ENCODE peak calls at places on chromosome 18, in six cellular contexts. One of them, this sample, is unnamed.

GRCh38 chr18:26868968-26869586 is 3.6 kb upstream of the AQP4 start:
- DNase-seq in ascending aorta: no peak
- DNase-seq in CD4-positive, alpha-beta T cell: no peak
- DNase-seq in Karpas-422: no peak
- DNase-seq in endodermal cell: no peak
- DNase-seq in tibial artery: no peak
- DNase-seq in this sample: no peak

GRCh38 chr18:62808116-62808515 is 92.8 kb downstream of the PHLPP1 start:
- DNase-seq in Karpas-422: no peak
- DNase-seq in endodermal cell: no peak
- DNase-seq in CD4-positive, alpha-beta T cell: no peak
- DNase-seq in ascending aorta: no peak
- DNase-seq in tibial artery: no peak
- DNase-seq in this sample: no peak

GRCh38 chr18:34870916-34871315 is 160.8 kb downstream of the DTNA start:
- DNase-seq in endodermal cell: no peak
- DNase-seq in Karpas-422: no peak
- DNase-seq in CD4-positive, alpha-beta T cell: no peak
- DNase-seq in ascending aorta: no peak
- DNase-seq in tibial artery: no peak
- DNase-seq in this sample: no peak

GRCh38 chr18:76445275-76445674 is 49.8 kb downstream of the ZNF516 start:
- DNase-seq in endodermal cell: no peak
- DNase-seq in tibial artery: no peak
- DNase-seq in ascending aorta: no peak
- DNase-seq in CD4-positive, alpha-beta T cell: no peak
- DNase-seq in Karpas-422: no peak
- DNase-seq in this sample: peak; percentile 53

GRCh38 chr18:1760901-1761300 is 810.4 kb downstream of the METTL4 start:
- DNase-seq in tibial artery: no peak
- DNase-seq in endodermal cell: no peak
- DNase-seq in ascending aorta: no peak
- DNase-seq in CD4-positive, alpha-beta T cell: no peak
- DNase-seq in Karpas-422: no peak
- DNase-seq in this sample: no peak

GRCh38 chr18:23981369-23981768 is 33.2 kb upstream of the TTC39C start:
- DNase-seq in endodermal cell: no peak
- DNase-seq in CD4-positive, alpha-beta T cell: no peak
- DNase-seq in tibial artery: no peak
- DNase-seq in ascending aorta: no peak
- DNase-seq in Karpas-422: no peak
- DNase-seq in this sample: no peak

GRCh38 chr18:72973831-72974230 is 106.0 kb upstream of the NETO1 start:
- DNase-seq in CD4-positive, alpha-beta T cell: no peak
- DNase-seq in ascending aorta: no peak
- DNase-seq in tibial artery: no peak
- DNase-seq in Karpas-422: no peak
- DNase-seq in endodermal cell: no peak
- DNase-seq in this sample: no peak

GRCh38 chr18:7897119-7897518 is 330.0 kb downstream of the PTPRM start:
- DNase-seq in CD4-positive, alpha-beta T cell: no peak
- DNase-seq in ascending aorta: peak; percentile 66
- DNase-seq in Karpas-422: no peak
- DNase-seq in tibial artery: peak; percentile 37
- DNase-seq in endodermal cell: no peak
- DNase-seq in this sample: no peak

GRCh38 chr18:48675912-48676311 is 137.1 kb downstream of the CTIF start:
- DNase-seq in CD4-positive, alpha-beta T cell: no peak
- DNase-seq in ascending aorta: no peak
- DNase-seq in Karpas-422: no peak
- DNase-seq in tibial artery: peak; percentile 26
- DNase-seq in endodermal cell: no peak
- DNase-seq in this sample: no peak

GRCh38 chr18:62073882-62074281 is 113.0 kb downstream of the PIGN start:
- DNase-seq in Karpas-422: no peak
- DNase-seq in tibial artery: no peak
- DNase-seq in ascending aorta: no peak
- DNase-seq in CD4-positive, alpha-beta T cell: no peak
- DNase-seq in endodermal cell: no peak
- DNase-seq in this sample: no peak

GRCh38 chr18:47263197-47263827 is 11.9 kb upstream of the SKOR2 start:
- DNase-seq in ascending aorta: no peak
- DNase-seq in CD4-positive, alpha-beta T cell: no peak
- DNase-seq in endodermal cell: peak; percentile 89
- DNase-seq in Karpas-422: no peak
- DNase-seq in tibial artery: no peak
- DNase-seq in this sample: no peak

GRCh38 chr18:25233582-25234362 is 118.2 kb downstream of the ZNF521 start:
- DNase-seq in Karpas-422: no peak
- DNase-seq in CD4-positive, alpha-beta T cell: no peak
- DNase-seq in tibial artery: no peak
- DNase-seq in ascending aorta: no peak
- DNase-seq in endodermal cell: no peak
- DNase-seq in this sample: no peak

GRCh38 chr18:10064267-10064666 is 150.5 kb downstream of the VAPA start:
- DNase-seq in Karpas-422: no peak
- DNase-seq in ascending aorta: no peak
- DNase-seq in CD4-positive, alpha-beta T cell: no peak
- DNase-seq in tibial artery: no peak
- DNase-seq in endodermal cell: no peak
- DNase-seq in this sample: no peak

GRCh38 chr18:11905613-11906012 is 2.5 kb downstream of the MPPE1 start:
- DNase-seq in ascending aorta: no peak
- DNase-seq in Karpas-422: no peak
- DNase-seq in tibial artery: no peak
- DNase-seq in CD4-positive, alpha-beta T cell: no peak
- DNase-seq in endodermal cell: peak; percentile 58
- DNase-seq in this sample: no peak

GRCh38 chr18:47909484-47909883 is 21.0 kb downstream of the SMAD2 start:
- DNase-seq in tibial artery: no peak
- DNase-seq in Karpas-422: no peak
- DNase-seq in endodermal cell: no peak
- DNase-seq in CD4-positive, alpha-beta T cell: no peak
- DNase-seq in ascending aorta: no peak
- DNase-seq in this sample: peak; percentile 28

GRCh38 chr18:2898131-2898640 is 51.4 kb downstream of the EMILIN2 start:
- DNase-seq in tibial artery: no peak
- DNase-seq in endodermal cell: peak; percentile 68
- DNase-seq in ascending aorta: peak; percentile 63
- DNase-seq in CD4-positive, alpha-beta T cell: no peak
- DNase-seq in Karpas-422: no peak
- DNase-seq in this sample: peak; percentile 47

GRCh38 chr18:76522104-76522503 is 27.1 kb upstream of the ZNF516 start:
- DNase-seq in endodermal cell: peak; percentile 76
- DNase-seq in ascending aorta: no peak
- DNase-seq in tibial artery: no peak
- DNase-seq in Karpas-422: no peak
- DNase-seq in CD4-positive, alpha-beta T cell: no peak
- DNase-seq in this sample: peak; percentile 40

GRCh38 chr18:9735879-9736278 is 27.8 kb downstream of the RAB31 start:
- DNase-seq in CD4-positive, alpha-beta T cell: no peak
- DNase-seq in tibial artery: no peak
- DNase-seq in Karpas-422: no peak
- DNase-seq in endodermal cell: no peak
- DNase-seq in ascending aorta: no peak
- DNase-seq in this sample: no peak

GRCh38 chr18:11747731-11748130 is 58.7 kb downstream of the GNAL start:
- DNase-seq in endodermal cell: no peak
- DNase-seq in CD4-positive, alpha-beta T cell: no peak
- DNase-seq in ascending aorta: no peak
- DNase-seq in tibial artery: no peak
- DNase-seq in Karpas-422: no peak
- DNase-seq in this sample: no peak

GRCh38 chr18:3211236-3211992 is 8.4 kb downstream of the MYOM1 start:
- DNase-seq in Karpas-422: no peak
- DNase-seq in tibial artery: no peak
- DNase-seq in CD4-positive, alpha-beta T cell: no peak
- DNase-seq in endodermal cell: no peak
- DNase-seq in ascending aorta: no peak
- DNase-seq in this sample: peak; percentile 13

GRCh38 chr18:11937874-11938478 is 29.9 kb upstream of the MPPE1 start:
- DNase-seq in Karpas-422: peak; percentile 87
- DNase-seq in ascending aorta: peak; percentile 88
- DNase-seq in CD4-positive, alpha-beta T cell: peak; percentile 65
- DNase-seq in endodermal cell: peak; percentile 91
- DNase-seq in tibial artery: peak; percentile 79
- DNase-seq in this sample: peak; percentile 72

GRCh38 chr18:48642503-48642902 is 103.7 kb downstream of the CTIF start:
- DNase-seq in tibial artery: no peak
- DNase-seq in CD4-positive, alpha-beta T cell: no peak
- DNase-seq in endodermal cell: no peak
- DNase-seq in ascending aorta: no peak
- DNase-seq in Karpas-422: peak; percentile 28
- DNase-seq in this sample: no peak

GRCh38 chr18:58808349-58808748 is 56.3 kb upstream of the ZNF532 start:
- DNase-seq in ascending aorta: no peak
- DNase-seq in tibial artery: no peak
- DNase-seq in endodermal cell: peak; percentile 80
- DNase-seq in Karpas-422: no peak
- DNase-seq in CD4-positive, alpha-beta T cell: no peak
- DNase-seq in this sample: no peak

GRCh38 chr18:14905979-14906378 is 158.0 kb downstream of the ANKRD30B start:
- DNase-seq in ascending aorta: no peak
- DNase-seq in Karpas-422: no peak
- DNase-seq in endodermal cell: no peak
- DNase-seq in CD4-positive, alpha-beta T cell: no peak
- DNase-seq in tibial artery: no peak
- DNase-seq in this sample: no peak
- H3K9me3 ChIP-seq in ascending aorta: no peaks in the 10 kb centered on the region
- H3K9me3 ChIP-seq in Karpas-422: no peaks in the 10 kb centered on the region
- H3K9me3 ChIP-seq in endodermal cell: peaks cover 76% of the 10 kb centered on the region
- H3K9me3 ChIP-seq in CD4-positive, alpha-beta T cell: no peaks in the 10 kb centered on the region
- H3K9me3 ChIP-seq in tibial artery: no peaks in the 10 kb centered on the region
- H3K9me3 ChIP-seq in this sample: no peaks in the 10 kb centered on the region

GRCh38 chr18:78296152-78296551 is 683.5 kb upstream of the SALL3 start:
- DNase-seq in ascending aorta: no peak
- DNase-seq in Karpas-422: no peak
- DNase-seq in tibial artery: no peak
- DNase-seq in endodermal cell: no peak
- DNase-seq in CD4-positive, alpha-beta T cell: no peak
- DNase-seq in this sample: no peak

GRCh38 chr18:78295271-78295670 is 684.3 kb upstream of the SALL3 start:
- DNase-seq in tibial artery: no peak
- DNase-seq in Karpas-422: no peak
- DNase-seq in ascending aorta: no peak
- DNase-seq in endodermal cell: no peak
- DNase-seq in CD4-positive, alpha-beta T cell: no peak
- DNase-seq in this sample: no peak

GRCh38 chr18:78293516-78293915 is 686.1 kb upstream of the SALL3 start:
- DNase-seq in CD4-positive, alpha-beta T cell: no peak
- DNase-seq in endodermal cell: no peak
- DNase-seq in Karpas-422: no peak
- DNase-seq in ascending aorta: no peak
- DNase-seq in tibial artery: no peak
- DNase-seq in this sample: no peak

GRCh38 chr18:78293940-78294401 is 685.6 kb upstream of the SALL3 start:
- DNase-seq in CD4-positive, alpha-beta T cell: no peak
- DNase-seq in Karpas-422: no peak
- DNase-seq in tibial artery: no peak
- DNase-seq in ascending aorta: no peak
- DNase-seq in endodermal cell: peak; percentile 59
- DNase-seq in this sample: no peak

DNA sequence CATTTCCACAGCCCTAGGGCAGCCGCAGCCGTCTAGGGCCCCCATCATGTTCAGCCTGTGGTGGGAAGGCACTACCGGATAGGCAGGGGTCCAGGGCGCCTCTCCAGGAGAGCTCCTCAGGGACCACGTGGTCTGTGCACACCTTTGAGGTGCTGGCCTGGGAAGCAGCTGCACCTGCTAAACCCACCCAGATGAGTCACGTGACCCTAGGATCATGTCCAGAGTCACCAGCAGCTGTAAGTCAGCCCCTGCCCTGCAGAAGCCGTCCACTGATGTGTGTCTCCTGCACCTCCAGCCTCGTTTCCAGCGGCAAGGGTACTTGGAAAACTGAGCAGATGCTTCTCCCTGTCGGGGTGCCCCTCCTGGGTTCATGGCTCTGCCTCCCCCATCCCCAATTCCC is 682.6 kb upstream of the SALL3 start:
- DNase-seq in CD4-positive, alpha-beta T cell: no peak
- DNase-seq in endodermal cell: no peak
- DNase-seq in ascending aorta: no peak
- DNase-seq in Karpas-422: no peak
- DNase-seq in tibial artery: no peak
- DNase-seq in this sample: no peak
- H3K9me3 ChIP-seq in CD4-positive, alpha-beta T cell: no peaks in the 10 kb centered on the region
- H3K9me3 ChIP-seq in endodermal cell: no peaks in the 10 kb centered on the region
- H3K9me3 ChIP-seq in ascending aorta: no peaks in the 10 kb centered on the region
- H3K9me3 ChIP-seq in Karpas-422: no peaks in the 10 kb centered on the region
- H3K9me3 ChIP-seq in tibial artery: no peaks in the 10 kb centered on the region
- H3K9me3 ChIP-seq in this sample: no peaks in the 10 kb centered on the region

DNA sequence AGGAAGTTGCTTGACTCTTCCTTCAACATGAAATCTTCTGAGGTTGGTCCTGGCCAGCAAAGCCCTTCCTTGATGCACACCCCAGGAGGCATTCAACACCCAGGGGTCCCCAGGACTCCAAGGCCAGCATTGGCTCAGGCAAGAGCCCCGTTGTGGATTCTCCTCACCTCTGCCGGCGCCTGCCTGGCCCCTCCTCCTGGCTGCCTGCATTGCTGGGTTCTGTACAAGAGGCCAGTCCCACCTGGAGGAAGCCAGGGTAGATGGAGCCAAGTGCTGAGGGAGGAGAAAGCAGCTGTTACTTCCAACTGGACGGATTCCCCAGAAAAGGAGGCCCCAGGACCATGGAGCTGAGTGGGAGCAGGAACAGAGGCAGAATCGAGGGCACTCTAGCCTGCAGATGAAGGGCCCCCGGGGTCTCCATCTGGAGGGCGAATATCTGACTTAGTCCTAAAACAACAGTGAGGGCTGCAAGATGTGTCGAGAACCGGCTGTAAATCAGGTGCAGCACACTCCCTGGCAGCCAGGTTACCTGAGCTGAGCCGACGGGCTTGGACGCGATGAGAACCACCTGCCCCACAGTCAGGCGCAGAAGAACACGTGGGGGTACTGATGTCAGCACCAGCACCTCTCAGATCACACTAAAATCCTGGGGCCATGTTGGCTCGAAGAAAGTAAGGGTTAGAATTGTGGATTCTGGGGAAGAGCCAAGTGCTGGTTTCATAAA is 399.6 kb upstream of the SALL3 start:
- DNase-seq in tibial artery: no peak
- DNase-seq in ascending aorta: no peak
- DNase-seq in CD4-positive, alpha-beta T cell: no peak
- DNase-seq in Karpas-422: no peak
- DNase-seq in endodermal cell: no peak
- DNase-seq in this sample: no peak
- H3K9me3 ChIP-seq in tibial artery: no peaks in the 10 kb centered on the region
- H3K9me3 ChIP-seq in ascending aorta: no peaks in the 10 kb centered on the region
- H3K9me3 ChIP-seq in CD4-positive, alpha-beta T cell: no peaks in the 10 kb centered on the region
- H3K9me3 ChIP-seq in Karpas-422: no peaks in the 10 kb centered on the region
- H3K9me3 ChIP-seq in endodermal cell: peaks cover 2% of the 10 kb centered on the region
- H3K9me3 ChIP-seq in this sample: no peaks in the 10 kb centered on the region

DNA sequence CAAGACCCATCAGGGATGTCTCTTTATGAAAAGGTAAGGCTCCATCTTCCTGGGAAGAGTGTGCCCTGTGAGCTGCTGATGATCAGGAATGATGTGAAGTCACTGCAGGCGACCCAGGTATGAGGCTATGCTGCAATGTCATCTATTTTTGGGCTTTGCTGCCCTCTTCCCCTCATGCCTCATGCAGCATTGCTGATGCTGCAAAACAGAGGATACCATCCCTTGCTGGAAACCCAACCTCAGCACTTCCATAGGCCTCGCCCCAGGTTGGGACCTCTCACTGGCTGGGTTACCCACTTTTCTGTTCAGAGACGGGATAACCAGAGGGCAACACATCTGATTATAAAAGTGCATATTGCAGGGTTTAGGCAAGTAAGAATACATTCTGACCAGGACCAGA is 255.8 kb downstream of the L3MBTL4 start:
- DNase-seq in CD4-positive, alpha-beta T cell: no peak
- DNase-seq in endodermal cell: no peak
- DNase-seq in ascending aorta: no peak
- DNase-seq in tibial artery: no peak
- DNase-seq in Karpas-422: no peak
- DNase-seq in this sample: no peak
- H3K9me3 ChIP-seq in CD4-positive, alpha-beta T cell: no peaks in the 10 kb centered on the region
- H3K9me3 ChIP-seq in endodermal cell: peaks cover 17% of the 10 kb centered on the region
- H3K9me3 ChIP-seq in ascending aorta: no peaks in the 10 kb centered on the region
- H3K9me3 ChIP-seq in tibial artery: peaks cover 4% of the 10 kb centered on the region
- H3K9me3 ChIP-seq in Karpas-422: no peaks in the 10 kb centered on the region
- H3K9me3 ChIP-seq in this sample: no peaks in the 10 kb centered on the region

This sample was measured in adrenal gland.